ENCODE peak calls at places on chromosome 16, in ten cellular contexts. One of them, this sample, is unnamed.

GRCh38 chr16:79261461-79261860 is 339.1 kb downstream of the MAF start:
- DNase-seq in endodermal cell: peak; percentile 89
- DNase-seq in WTC11: peak; percentile 73
- DNase-seq in mucosa of descending colon: peak; percentile 66
- DNase-seq in left ventricle myocardium inferior: peak; percentile 57
- DNase-seq in endothelial cell: peak; percentile 68
- DNase-seq in nephron progenitor cell: peak; percentile 61
- DNase-seq in fibroblast of the aortic adventitia: no peak
- DNase-seq in RWPE1: no peak
- DNase-seq in mammary epithelial cell: no peak
- DNase-seq in this sample: no peak

GRCh38 chr16:46949216-46949892 is 24.1 kb downstream of the DNAJA2 start:
- DNase-seq in endodermal cell: no peak
- DNase-seq in WTC11: no peak
- DNase-seq in mucosa of descending colon: no peak
- DNase-seq in left ventricle myocardium inferior: no peak
- DNase-seq in endothelial cell: no peak
- DNase-seq in nephron progenitor cell: no peak
- DNase-seq in fibroblast of the aortic adventitia: no peak
- DNase-seq in RWPE1: no peak
- DNase-seq in mammary epithelial cell: no peak
- DNase-seq in this sample: no peak

GRCh38 chr16:78383118-78383517 is 283.7 kb downstream of the WWOX start:
- DNase-seq in endodermal cell: no peak
- DNase-seq in WTC11: no peak
- DNase-seq in mucosa of descending colon: no peak
- DNase-seq in left ventricle myocardium inferior: no peak
- DNase-seq in endothelial cell: no peak
- DNase-seq in nephron progenitor cell: no peak
- DNase-seq in fibroblast of the aortic adventitia: no peak
- DNase-seq in RWPE1: no peak
- DNase-seq in mammary epithelial cell: no peak
- DNase-seq in this sample: no peak

GRCh38 chr16:4375717-4376116 is 4.1 kb downstream of the VASN start:
- DNase-seq in endodermal cell: peak; percentile 49
- DNase-seq in WTC11: no peak
- DNase-seq in mucosa of descending colon: no peak
- DNase-seq in left ventricle myocardium inferior: no peak
- DNase-seq in endothelial cell: no peak
- DNase-seq in nephron progenitor cell: no peak
- DNase-seq in fibroblast of the aortic adventitia: peak; percentile 73
- DNase-seq in RWPE1: no peak
- DNase-seq in mammary epithelial cell: no peak
- DNase-seq in this sample: no peak

GRCh38 chr16:79644977-79645667 is 44.6 kb upstream of the MAF start:
- DNase-seq in endodermal cell: no peak
- DNase-seq in WTC11: no peak
- DNase-seq in mucosa of descending colon: no peak
- DNase-seq in left ventricle myocardium inferior: no peak
- DNase-seq in endothelial cell: no peak
- DNase-seq in nephron progenitor cell: no peak
- DNase-seq in fibroblast of the aortic adventitia: no peak
- DNase-seq in RWPE1: peak; percentile 62
- DNase-seq in mammary epithelial cell: peak; percentile 74
- DNase-seq in this sample: no peak

GRCh38 chr16:11615756-11616447 is 29.2 kb upstream of the LITAF start:
- DNase-seq in endodermal cell: peak; percentile 79
- DNase-seq in WTC11: no peak
- DNase-seq in mucosa of descending colon: no peak
- DNase-seq in left ventricle myocardium inferior: no peak
- DNase-seq in endothelial cell: no peak
- DNase-seq in nephron progenitor cell: no peak
- DNase-seq in fibroblast of the aortic adventitia: no peak
- DNase-seq in RWPE1: no peak
- DNase-seq in mammary epithelial cell: no peak
- DNase-seq in this sample: no peak

GRCh38 chr16:27241658-27242057 is 26.9 kb downstream of the NSMCE1 start:
- DNase-seq in endodermal cell: no peak
- DNase-seq in WTC11: no peak
- DNase-seq in mucosa of descending colon: no peak
- DNase-seq in left ventricle myocardium inferior: no peak
- DNase-seq in endothelial cell: no peak
- DNase-seq in nephron progenitor cell: no peak
- DNase-seq in fibroblast of the aortic adventitia: no peak
- DNase-seq in RWPE1: no peak
- DNase-seq in mammary epithelial cell: no peak
- DNase-seq in this sample: peak; percentile 61

GRCh38 chr16:46822270-46822669 is 8.7 kb downstream of the C16orf87 start:
- DNase-seq in endodermal cell: no peak
- DNase-seq in WTC11: no peak
- DNase-seq in mucosa of descending colon: no peak
- DNase-seq in left ventricle myocardium inferior: no peak
- DNase-seq in endothelial cell: no peak
- DNase-seq in nephron progenitor cell: no peak
- DNase-seq in fibroblast of the aortic adventitia: peak; percentile 74
- DNase-seq in RWPE1: no peak
- DNase-seq in mammary epithelial cell: peak; percentile 46
- DNase-seq in this sample: no peak

GRCh38 chr16:566475-567361 is at the start of gene NHLRC4:
- DNase-seq in endodermal cell: peak; percentile 91
- DNase-seq in WTC11: peak; percentile 76
- DNase-seq in mucosa of descending colon: peak; percentile 73
- DNase-seq in left ventricle myocardium inferior: peak; percentile 83
- DNase-seq in endothelial cell: peak; percentile 40
- DNase-seq in nephron progenitor cell: peak; percentile 68
- DNase-seq in fibroblast of the aortic adventitia: peak; percentile 61
- DNase-seq in RWPE1: peak; percentile 32
- DNase-seq in mammary epithelial cell: no peak
- DNase-seq in this sample: no peak

GRCh38 chr16:22262460-22262859 is 34.7 kb upstream of the POLR3E start:
- DNase-seq in endodermal cell: no peak
- DNase-seq in WTC11: no peak
- DNase-seq in mucosa of descending colon: no peak
- DNase-seq in left ventricle myocardium inferior: no peak
- DNase-seq in endothelial cell: no peak
- DNase-seq in nephron progenitor cell: no peak
- DNase-seq in fibroblast of the aortic adventitia: peak; percentile 22
- DNase-seq in RWPE1: no peak
- DNase-seq in mammary epithelial cell: no peak
- DNase-seq in this sample: no peak

GRCh38 chr16:86443508-86444130 is 66.7 kb upstream of the FOXF1 start:
- DNase-seq in endodermal cell: no peak
- DNase-seq in WTC11: no peak
- DNase-seq in mucosa of descending colon: no peak
- DNase-seq in left ventricle myocardium inferior: no peak
- DNase-seq in endothelial cell: no peak
- DNase-seq in nephron progenitor cell: peak; percentile 38
- DNase-seq in fibroblast of the aortic adventitia: no peak
- DNase-seq in RWPE1: no peak
- DNase-seq in mammary epithelial cell: no peak
- DNase-seq in this sample: no peak

GRCh38 chr16:74034862-74035261 is 261.8 kb upstream of the PSMD7 start:
- DNase-seq in endodermal cell: no peak
- DNase-seq in WTC11: no peak
- DNase-seq in mucosa of descending colon: peak; percentile 63
- DNase-seq in left ventricle myocardium inferior: no peak
- DNase-seq in endothelial cell: peak; percentile 26
- DNase-seq in nephron progenitor cell: peak; percentile 13
- DNase-seq in fibroblast of the aortic adventitia: peak; percentile 0
- DNase-seq in RWPE1: peak; percentile 16
- DNase-seq in mammary epithelial cell: peak; percentile 6
- DNase-seq in this sample: no peak

DNA sequence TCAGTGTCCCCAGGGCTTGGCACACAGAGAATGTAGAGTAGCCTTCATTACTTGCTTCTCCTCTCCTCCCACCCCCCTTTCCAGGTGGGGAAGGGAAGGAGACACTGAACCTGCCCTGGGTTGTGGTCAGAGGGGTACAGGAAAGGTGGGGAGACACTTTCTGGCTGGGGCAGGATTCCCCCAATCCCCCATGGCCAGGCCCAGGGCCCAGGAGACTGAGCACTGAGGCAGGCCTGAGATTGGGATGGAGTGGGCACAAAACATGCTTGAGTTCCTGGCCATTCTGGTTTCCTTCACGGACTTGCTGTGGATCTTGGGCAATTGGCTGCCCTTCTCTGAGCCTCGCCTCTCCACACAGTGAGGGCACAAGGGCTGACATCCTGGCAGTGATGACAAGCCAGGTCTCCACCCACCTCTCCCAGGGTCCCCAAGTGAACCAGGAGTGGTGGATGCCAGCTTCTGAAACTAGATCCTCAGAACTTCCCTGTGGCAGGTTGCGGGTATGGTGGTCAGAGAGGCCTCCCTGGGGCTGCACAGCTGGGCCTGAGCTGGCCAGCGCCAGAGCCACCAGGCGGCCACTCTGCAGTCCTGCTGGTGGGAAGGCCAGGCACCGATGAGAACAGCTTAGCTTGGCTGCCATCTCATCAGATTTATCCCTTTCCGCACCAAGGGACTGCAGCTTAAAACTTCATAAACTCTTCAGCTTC is 9.3 kb downstream of the ZNF629 start:
- DNase-seq in endodermal cell: peak; percentile 63
- DNase-seq in WTC11: no peak
- DNase-seq in mucosa of descending colon: no peak
- DNase-seq in left ventricle myocardium inferior: no peak
- DNase-seq in endothelial cell: no peak
- DNase-seq in nephron progenitor cell: peak; percentile 25
- DNase-seq in fibroblast of the aortic adventitia: no peak
- DNase-seq in RWPE1: no peak
- DNase-seq in mammary epithelial cell: no peak
- DNase-seq in this sample: no peak
- TF ChIP-seq CTCF in endodermal cell: peak; percentile 46
- TF ChIP-seq CTCF in WTC11: no peak
- TF ChIP-seq CTCF in mucosa of descending colon: no peak
- TF ChIP-seq CTCF in left ventricle myocardium inferior: no peak
- TF ChIP-seq CTCF in endothelial cell: no peak
- TF ChIP-seq CTCF in nephron progenitor cell: no peak
- TF ChIP-seq CTCF in fibroblast of the aortic adventitia: no peak
- TF ChIP-seq CTCF in RWPE1: no peak
- TF ChIP-seq CTCF in mammary epithelial cell: no peak
- TF ChIP-seq CTCF in this sample: no peak

DNA sequence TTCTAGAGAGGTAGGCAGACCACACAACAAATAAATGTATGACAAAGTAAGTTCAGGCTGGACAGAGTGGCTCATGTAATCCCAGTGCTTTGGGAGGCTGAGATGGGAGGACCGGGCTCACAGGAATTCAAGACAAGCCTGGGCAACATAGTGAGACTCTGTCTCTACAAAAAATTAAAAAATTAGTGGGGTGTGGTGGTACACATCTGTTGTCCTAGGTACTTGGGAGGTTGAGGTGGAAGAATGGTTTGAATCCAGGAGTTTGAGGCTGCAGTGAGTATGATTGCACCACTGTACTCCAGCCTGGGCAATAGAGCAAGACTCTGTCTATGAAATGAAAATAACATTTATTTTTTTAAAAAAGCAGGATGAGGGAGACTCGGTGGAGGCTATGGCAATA is 18.5 kb downstream of the CHP2 start:
- DNase-seq in endodermal cell: peak; percentile 15
- DNase-seq in WTC11: no peak
- DNase-seq in mucosa of descending colon: no peak
- DNase-seq in left ventricle myocardium inferior: no peak
- DNase-seq in endothelial cell: no peak
- DNase-seq in nephron progenitor cell: no peak
- DNase-seq in fibroblast of the aortic adventitia: no peak
- DNase-seq in RWPE1: no peak
- DNase-seq in mammary epithelial cell: no peak
- DNase-seq in this sample: no peak
- TF ChIP-seq CTCF in endodermal cell: no peak
- TF ChIP-seq CTCF in WTC11: no peak
- TF ChIP-seq CTCF in mucosa of descending colon: no peak
- TF ChIP-seq CTCF in left ventricle myocardium inferior: no peak
- TF ChIP-seq CTCF in endothelial cell: no peak
- TF ChIP-seq CTCF in nephron progenitor cell: no peak
- TF ChIP-seq CTCF in fibroblast of the aortic adventitia: no peak
- TF ChIP-seq CTCF in RWPE1: no peak
- TF ChIP-seq CTCF in mammary epithelial cell: no peak
- TF ChIP-seq CTCF in this sample: no peak

GRCh38 chr16:70158261-70158939 is 15.2 kb upstream of the CLEC18C start:
- DNase-seq in endodermal cell: peak; percentile 72
- DNase-seq in WTC11: peak; percentile 16
- DNase-seq in mucosa of descending colon: no peak
- DNase-seq in left ventricle myocardium inferior: no peak
- DNase-seq in endothelial cell: no peak
- DNase-seq in nephron progenitor cell: no peak
- DNase-seq in fibroblast of the aortic adventitia: no peak
- DNase-seq in RWPE1: no peak
- DNase-seq in mammary epithelial cell: no peak
- DNase-seq in this sample: no peak
- TF ChIP-seq CTCF in endodermal cell: peak; percentile 63
- TF ChIP-seq CTCF in WTC11: no peak
- TF ChIP-seq CTCF in mucosa of descending colon: no peak
- TF ChIP-seq CTCF in left ventricle myocardium inferior: no peak
- TF ChIP-seq CTCF in endothelial cell: no peak
- TF ChIP-seq CTCF in nephron progenitor cell: no peak
- TF ChIP-seq CTCF in fibroblast of the aortic adventitia: no peak
- TF ChIP-seq CTCF in RWPE1: no peak
- TF ChIP-seq CTCF in mammary epithelial cell: no peak
- TF ChIP-seq CTCF in this sample: no peak

GRCh38 chr16:87681990-87682570 is 79.8 kb downstream of the JPH3 start:
- DNase-seq in endodermal cell: peak; percentile 79
- DNase-seq in WTC11: peak; percentile 75
- DNase-seq in mucosa of descending colon: peak; percentile 12
- DNase-seq in left ventricle myocardium inferior: no peak
- DNase-seq in endothelial cell: no peak
- DNase-seq in nephron progenitor cell: no peak
- DNase-seq in fibroblast of the aortic adventitia: peak; percentile 79
- DNase-seq in RWPE1: no peak
- DNase-seq in mammary epithelial cell: peak; percentile 29
- DNase-seq in this sample: no peak
- TF ChIP-seq CTCF in endodermal cell: peak; percentile 71
- TF ChIP-seq CTCF in WTC11: peak; percentile 66
- TF ChIP-seq CTCF in mucosa of descending colon: no peak
- TF ChIP-seq CTCF in left ventricle myocardium inferior: peak; percentile 12
- TF ChIP-seq CTCF in endothelial cell: no peak
- TF ChIP-seq CTCF in nephron progenitor cell: peak; percentile 6
- TF ChIP-seq CTCF in fibroblast of the aortic adventitia: peak; percentile 46
- TF ChIP-seq CTCF in RWPE1: no peak
- TF ChIP-seq CTCF in mammary epithelial cell: peak; percentile 31
- TF ChIP-seq CTCF in this sample: no peak

GRCh38 chr16:89615596-89616090 is 2.2 kb downstream of the DPEP1 start:
- DNase-seq in endodermal cell: peak; percentile 88
- DNase-seq in WTC11: peak; percentile 79
- DNase-seq in mucosa of descending colon: peak; percentile 37
- DNase-seq in left ventricle myocardium inferior: no peak
- DNase-seq in endothelial cell: no peak
- DNase-seq in nephron progenitor cell: peak; percentile 75
- DNase-seq in fibroblast of the aortic adventitia: no peak
- DNase-seq in RWPE1: no peak
- DNase-seq in mammary epithelial cell: no peak
- DNase-seq in this sample: no peak
- TF ChIP-seq CTCF in endodermal cell: peak; percentile 93
- TF ChIP-seq CTCF in WTC11: peak; percentile 86
- TF ChIP-seq CTCF in mucosa of descending colon: peak; percentile 67
- TF ChIP-seq CTCF in left ventricle myocardium inferior: peak; percentile 65
- TF ChIP-seq CTCF in endothelial cell: peak; percentile 52
- TF ChIP-seq CTCF in nephron progenitor cell: peak; percentile 67
- TF ChIP-seq CTCF in fibroblast of the aortic adventitia: peak; percentile 75
- TF ChIP-seq CTCF in RWPE1: peak; percentile 61
- TF ChIP-seq CTCF in mammary epithelial cell: peak; percentile 44
- TF ChIP-seq CTCF in this sample: peak; percentile 46

This sample was measured in kidney.